ENCODE peak calls at places on chromosomes 12 and 14, in eight cellular contexts. U is AG10803, G is neural crest cell, D is A549, J is bronchial epithelial cell, B is neural progenitor cell, Z is epithelial cell of esophagus, K is body of pancreas. F is an unnamed sample.

GRCh38 chr12:125861299-125862281 is 796.4 kb downstream of the AACS start:
- DNase-seq in U (no peak), G (no peak), D (no peak), J (no peak), B (no peak), Z (peak; percentile 5), K (peak; percentile 93), F (peak; percentile 57)

GRCh38 chr12:110821917-110822316 is 24.9 kb upstream of the CCDC63 start:
- DNase-seq in U (no peak), G (no peak), D (no peak), J (no peak), B (no peak), Z (no peak), K (no peak), F (no peak)

GRCh38 chr12:122385171-122386041 is 37.1 kb downstream of the CLIP1 start:
- DNase-seq in U (no peak), G (no peak), D (no peak), J (no peak), B (no peak), Z (no peak), K (no peak), F (no peak)

GRCh38 chr14:50806241-50806933 is 24.6 kb downstream of the NIN start:
- DNase-seq in U (peak; percentile 36), G (no peak), D (no peak), J (no peak), B (no peak), Z (no peak), K (no peak), F (no peak)

GRCh38 chr14:24948261-24948847 is 101.6 kb downstream of the STXBP6 start:
- DNase-seq in U (no peak), G (no peak), D (no peak), J (no peak), B (peak; percentile 72), Z (no peak), K (no peak), F (no peak)

GRCh38 chr14:71119832-71120231 is 212.6 kb downstream of the PCNX1 start:
- DNase-seq in U (no peak), G (no peak), D (no peak), J (no peak), B (no peak), Z (no peak), K (no peak), F (no peak)

GRCh38 chr12:78224154-78224553 is 393.5 kb downstream of the NAV3 start:
- DNase-seq in U (no peak), G (no peak), D (no peak), J (no peak), B (no peak), Z (no peak), K (no peak), F (no peak)

GRCh38 chr14:68492889-68493288 is 300.0 kb downstream of the ZFP36L1 start:
- DNase-seq in U (no peak), G (no peak), D (no peak), J (no peak), B (no peak), Z (no peak), K (no peak), F (no peak)

GRCh38 chr14:93984070-93984469 is 7.7 kb upstream of the ASB2 start:
- DNase-seq in U (peak; percentile 47), G (no peak), D (no peak), J (peak; percentile 31), B (no peak), Z (peak; percentile 22), K (no peak), F (no peak)

GRCh38 chr14:99063620-99064225 is 208.3 kb downstream of the BCL11B start:
- DNase-seq in U (no peak), G (no peak), D (no peak), J (no peak), B (no peak), Z (no peak), K (peak; percentile 44), F (no peak)

GRCh38 chr12:78977463-78977862 is 112.9 kb downstream of the SYT1 start:
- DNase-seq in U (no peak), G (no peak), D (no peak), J (peak; percentile 77), B (no peak), Z (peak; percentile 70), K (no peak), F (no peak)

GRCh38 chr14:24416254-24416931 is 13.1 kb downstream of the CBLN3 start:
- DNase-seq in U (no peak), G (no peak), D (no peak), J (no peak), B (no peak), Z (no peak), K (no peak), F (no peak)

GRCh38 chr14:102854397-102854703 is 68.1 kb upstream of the AMN start:
- DNase-seq in U (no peak), G (no peak), D (no peak), J (no peak), B (no peak), Z (no peak), K (no peak), F (no peak)
- TF ChIP-seq CTCF in U (no peak), G (no peak), D (no peak), J (no peak), B (no peak), Z (no peak), K (no peak), F (no peak)

GRCh38 chr12:2797721-2798418 is 3.1 kb downstream of the FKBP4 start:
- DNase-seq in U (no peak), G (no peak), D (no peak), J (no peak), B (no peak), Z (peak; percentile 9), K (peak; percentile 68), F (no peak)
- TF ChIP-seq CTCF in U (no peak), G (peak; percentile 25), D (peak; percentile 15), J (peak; percentile 5), B (no peak), Z (peak; percentile 21), K (no peak), F (no peak)

GRCh38 chr12:66103011-66103913 is 27.3 kb downstream of the LLPH start:
- DNase-seq in U (peak; percentile 13), G (no peak), D (no peak), J (no peak), B (peak; percentile 11), Z (peak; percentile 20), K (no peak), F (no peak)
- TF ChIP-seq CTCF in U (peak; percentile 4), G (no peak), D (no peak), J (peak; percentile 2), B (peak; percentile 36), Z (peak; percentile 19), K (no peak), F (no peak)

DNA sequence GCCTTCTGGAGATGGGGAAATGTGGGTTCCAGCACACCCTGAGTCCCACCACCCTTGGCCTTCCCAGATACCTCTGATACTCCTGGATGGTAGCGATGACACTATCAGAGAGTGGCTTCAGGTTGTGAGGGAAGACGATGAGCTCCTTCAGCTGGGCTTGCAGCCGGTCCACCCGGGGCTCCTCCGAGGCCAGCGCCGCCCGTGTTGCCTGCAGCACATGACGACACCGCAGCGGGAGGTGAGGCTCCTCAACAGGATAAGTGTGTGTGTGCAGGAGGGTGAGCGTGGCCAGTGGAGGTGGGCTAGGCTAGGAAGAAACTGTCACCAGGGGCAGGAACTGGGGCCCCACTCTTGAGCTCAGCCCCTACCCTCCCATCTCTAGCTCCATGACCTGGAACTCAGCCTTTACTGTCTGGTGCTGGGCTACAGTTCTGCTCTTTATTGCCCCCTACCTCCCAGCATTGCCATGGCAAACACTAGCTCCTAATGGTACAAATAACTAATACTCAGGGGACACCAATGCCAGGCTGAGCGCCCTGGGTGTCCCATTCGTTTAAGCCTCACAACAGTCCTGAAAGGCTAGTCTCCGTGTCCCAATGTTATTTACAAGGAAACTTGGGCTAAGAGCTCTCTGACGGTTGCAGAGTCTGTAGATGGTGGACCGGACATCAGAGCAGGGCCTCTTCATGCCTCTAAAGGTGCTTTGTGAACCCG is 64.1 kb downstream of the SYNE3 start:
- DNase-seq in U (no peak), G (no peak), D (peak; percentile 60), J (peak; percentile 9), B (peak; percentile 35), Z (peak; percentile 26), K (no peak), F (peak; percentile 7)
- TF ChIP-seq CTCF in U (peak; percentile 54), G (peak; percentile 45), D (peak; percentile 32), J (peak; percentile 46), B (peak; percentile 53), Z (peak; percentile 57), K (peak; percentile 8), F (peak; percentile 8)

GRCh38 chr14:90758028-90758889 is 58.0 kb downstream of the TTC7B start:
- DNase-seq in U (peak; percentile 84), G (peak; percentile 95), D (peak; percentile 93), J (peak; percentile 84), B (peak; percentile 98), Z (peak; percentile 91), K (peak; percentile 93), F (peak; percentile 93)
- TF ChIP-seq CTCF in U (peak; percentile 71), G (peak; percentile 89), D (peak; percentile 76), J (peak; percentile 98), B (peak; percentile 75), Z (peak; percentile 59), K (peak; percentile 97), F (peak; percentile 97)

GRCh38 chr12:107622005-107622404 is 63.6 kb upstream of the PWP1 start:
- DNase-seq in U (peak; percentile 6), G (peak; percentile 21), D (no peak), J (peak; percentile 13), B (peak; percentile 54), Z (peak; percentile 12), K (no peak), F (no peak)
- TF ChIP-seq CTCF in U (peak; percentile 39), G (peak; percentile 60), D (peak; percentile 48), J (peak; percentile 38), B (peak; percentile 67), Z (peak; percentile 41), K (no peak), F (no peak)

DNA sequence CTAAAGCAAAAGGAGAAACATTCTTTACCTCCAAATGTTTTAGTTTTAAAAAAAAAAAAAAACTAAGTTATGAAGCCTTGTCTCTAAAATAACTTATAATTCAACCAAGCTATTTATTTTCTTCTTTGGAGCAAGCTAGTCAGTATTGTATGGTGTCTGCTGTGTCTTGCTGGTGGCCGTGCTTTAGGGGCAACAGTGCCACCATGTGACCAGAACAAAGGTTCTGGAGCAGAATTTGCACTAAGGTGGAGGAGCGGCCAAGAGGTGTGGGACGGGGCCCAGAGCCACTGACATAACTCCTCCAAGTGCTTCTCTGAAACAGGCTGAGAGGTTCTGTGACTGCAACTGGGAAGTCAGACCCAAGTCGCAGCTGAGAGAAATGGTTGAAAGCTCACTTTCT is 4.5 kb downstream of the FICD start:
- DNase-seq in U (no peak), G (no peak), D (no peak), J (no peak), B (peak; percentile 40), Z (no peak), K (no peak), F (no peak)
- TF ChIP-seq CTCF in U (no peak), G (no peak), D (peak; percentile 17), J (no peak), B (peak; percentile 49), Z (no peak), K (no peak), F (no peak)

F was measured in heart left ventricle.